ENCODE peak calls at places on chromosomes 7 and 10, in nine cellular contexts. I is activated T-cell treated with anti-CD3 and anti-CD28 coated beads for 48 hours; M is NCI-H146; W is NB4; C is Daoy; Q is CD8-positive, alpha-beta memory T cell; G is activated CD8-positive, alpha-beta memory T cell treated with anti-CD3 and anti-CD28 coated beads for 1 hour; B is M059J; E is NCI-H748 treated with DMSO at 0.1 percent for 48 hours. V is an unnamed sample.

GRCh38 chr10:28378986-28379585 is 76.2 kb upstream of the MPP7 start:
- DNase-seq in I (no peak), M (no peak), W (no peak), C (no peak), Q (no peak), G (no peak), B (no peak), E (no peak), V (no peak)

GRCh38 chr7:102432476-102433318 is 678 bp upstream of the ORAI2 start:
- DNase-seq in I (no peak), M (peak), W (no peak), C (no peak), Q (no peak), G (no peak), B (no peak), E (no peak), V (no peak)

GRCh38 chr7:1060315-1061080 is 16.2 kb downstream of the GPR146 start:
- DNase-seq in I (no peak), M (no peak), W (no peak), C (no peak), Q (no peak), G (no peak), B (no peak), E (no peak), V (peak)

GRCh38 chr7:100155553-100156317 is 2.8 kb downstream of the TRAPPC14 start:
- DNase-seq in I (no peak), M (no peak), W (no peak), C (no peak), Q (no peak), G (no peak), B (no peak), E (no peak), V (no peak)

GRCh38 chr7:155356323-155357105 is 58.8 kb downstream of the INSIG1 start:
- DNase-seq in I (no peak), M (peak), W (peak), C (no peak), Q (no peak), G (no peak), B (peak), E (peak), V (peak)

GRCh38 chr10:26157734-26158133 is 58.8 kb upstream of the GAD2 start:
- DNase-seq in I (no peak), M (no peak), W (peak), C (peak), Q (no peak), G (no peak), B (no peak), E (no peak), V (no peak)

GRCh38 chr7:120028636-120029035 is 244.3 kb upstream of the KCND2 start:
- DNase-seq in I (no peak), M (no peak), W (no peak), C (no peak), Q (no peak), G (no peak), B (peak), E (no peak), V (no peak)

GRCh38 chr7:23093546-23093945 is 12.0 kb upstream of the KLHL7 start:
- DNase-seq in I (no peak), M (no peak), W (no peak), C (peak), Q (no peak), G (no peak), B (peak), E (no peak), V (no peak)

GRCh38 chr10:35448687-35449662 is 112.7 kb downstream of the CCNY start:
- DNase-seq in I (no peak), M (peak), W (no peak), C (peak), Q (no peak), G (no peak), B (peak), E (no peak), V (no peak)

V was measured in D341Med.